ENCODE peak calls at places on chromosome 20, in ten cellular contexts. D, Z, V, Y, I, E, O, U, K and S are unnamed samples.

GRCh38 chr20:62145688-62146018 is 2.1 kb downstream of the SS18L1 start:
- DNase-seq in D (no peak), Z (no peak), V (no peak), Y (no peak), I (no peak), E (no peak), O (no peak), U (no peak), K (no peak), S (no peak)

GRCh38 chr20:63783970-63784369 is 44.4 kb downstream of the SLC2A4RG start:
- DNase-seq in D (no peak), Z (no peak), V (no peak), Y (no peak), I (no peak), E (no peak), O (no peak), U (no peak), K (no peak), S (no peak)

GRCh38 chr20:63598479-63599395 is 24.7 kb upstream of the HELZ2 start:
- DNase-seq in D (no peak), Z (no peak), V (no peak), Y (no peak), I (no peak), E (no peak), O (no peak), U (no peak), K (no peak), S (no peak)

GRCh38 chr20:17654649-17655285 is 27.3 kb downstream of the RRBP1 start:
- DNase-seq in D (no peak), Z (peak), V (peak), Y (no peak), I (no peak), E (no peak), O (no peak), U (peak), K (peak), S (no peak)

GRCh38 chr20:49676581-49677291 is 36.9 kb downstream of the B4GALT5 start:
- DNase-seq in D (no peak), Z (no peak), V (peak), Y (peak), I (no peak), E (no peak), O (no peak), U (no peak), K (peak), S (no peak)

GRCh38 chr20:37630161-37630560 is 63.7 kb upstream of the CTNNBL1 start:
- DNase-seq in D (no peak), Z (no peak), V (no peak), Y (no peak), I (no peak), E (peak), O (peak), U (no peak), K (no peak), S (no peak)

GRCh38 chr20:7667194-7667593 is 273.1 kb downstream of the HAO1 start:
- DNase-seq in D (no peak), Z (no peak), V (no peak), Y (no peak), I (no peak), E (no peak), O (no peak), U (no peak), K (no peak), S (no peak)

GRCh38 chr20:50111120-50111828 is 1.7 kb downstream of the UBE2V1 start:
- DNase-seq in D (no peak), Z (no peak), V (peak), Y (peak), I (no peak), E (no peak), O (no peak), U (no peak), K (peak), S (no peak)

GRCh38 chr20:10109621-10110020 is 74.8 kb downstream of the ANKEF1 start:
- DNase-seq in D (no peak), Z (no peak), V (no peak), Y (no peak), I (no peak), E (no peak), O (no peak), U (no peak), K (peak), S (no peak)

GRCh38 chr20:4949833-4950178 is 51.5 kb downstream of the SLC23A2 start:
- DNase-seq in D (no peak), Z (no peak), V (no peak), Y (peak), I (no peak), E (no peak), O (no peak), U (peak), K (no peak), S (no peak)

GRCh38 chr20:41061155-41061554 is 32.5 kb downstream of the TOP1 start:
- DNase-seq in D (no peak), Z (no peak), V (no peak), Y (no peak), I (no peak), E (no peak), O (no peak), U (no peak), K (no peak), S (no peak)

GRCh38 chr20:23868321-23868720 is 11.2 kb downstream of the CST5 start:
- DNase-seq in D (no peak), Z (no peak), V (no peak), Y (no peak), I (no peak), E (no peak), O (no peak), U (no peak), K (no peak), S (no peak)

GRCh38 chr20:62572980-62573379 is 69.3 kb upstream of the SLCO4A1 start:
- DNase-seq in D (no peak), Z (no peak), V (no peak), Y (no peak), I (no peak), E (no peak), O (no peak), U (no peak), K (no peak), S (no peak)

GRCh38 chr20:62900052-62900691 is 26.1 kb downstream of the DIDO1 start:
- DNase-seq in D (peak), Z (peak), V (peak), Y (peak), I (peak), E (peak), O (peak), U (peak), K (peak), S (peak)

GRCh38 chr20:7660165-7660564 is 280.1 kb downstream of the HAO1 start:
- DNase-seq in D (no peak), Z (no peak), V (no peak), Y (no peak), I (no peak), E (no peak), O (no peak), U (no peak), K (no peak), S (no peak)

GRCh38 chr20:57473246-57474042 is 51.5 kb downstream of the CTCFL start:
- DNase-seq in D (no peak), Z (no peak), V (no peak), Y (peak), I (peak), E (no peak), O (peak), U (no peak), K (peak), S (peak)

GRCh38 chr20:7399575-7399974 is 540.7 kb downstream of the HAO1 start:
- DNase-seq in D (no peak), Z (no peak), V (no peak), Y (no peak), I (no peak), E (no peak), O (no peak), U (no peak), K (no peak), S (no peak)

GRCh38 chr20:62448038-62448437 is 20.7 kb upstream of the RBBP8NL start:
- DNase-seq in D (no peak), Z (no peak), V (no peak), Y (no peak), I (no peak), E (no peak), O (no peak), U (no peak), K (no peak), S (no peak)

GRCh38 chr20:43558412-43559146 is at the start of gene SGK2:
- DNase-seq in D (no peak), Z (peak), V (no peak), Y (no peak), I (no peak), E (no peak), O (no peak), U (peak), K (peak), S (no peak)

GRCh38 chr20:20699144-20699543 is 13.3 kb downstream of the RALGAPA2 start:
- DNase-seq in D (no peak), Z (no peak), V (peak), Y (no peak), I (no peak), E (no peak), O (no peak), U (no peak), K (no peak), S (no peak)

GRCh38 chr20:33125983-33126382 is 42.0 kb upstream of the BPIFA2 start:
- DNase-seq in D (no peak), Z (no peak), V (no peak), Y (no peak), I (no peak), E (no peak), O (no peak), U (peak), K (no peak), S (no peak)

GRCh38 chr20:10216146-10216741 is 2.4 kb upstream of the SNAP25 start:
- DNase-seq in D (no peak), Z (no peak), V (no peak), Y (no peak), I (no peak), E (no peak), O (no peak), U (no peak), K (no peak), S (no peak)

GRCh38 chr20:10171864-10172751 is 46.5 kb upstream of the SNAP25 start:
- DNase-seq in D (no peak), Z (peak), V (peak), Y (peak), I (no peak), E (peak), O (peak), U (peak), K (peak), S (peak)